ENCODE peak calls at places on chromosome 14, in six cellular contexts. D is esophagus muscularis mucosa, N is spleen, G is psoas muscle, E is right lobe of liver, S is thoracic aorta. A is an unnamed sample. For H3K4me1, the result is how much of the 10 kb centered on the place peaks cover.

GRCh38 chr14:58549358-58549757 is 88.4 kb upstream of the DACT1 start:
- DNase-seq in D (no peak), N (no peak), S (no peak), E (no peak), G (no peak), A (no peak)

GRCh38 chr14:89205137-89205740 is 211.8 kb downstream of the FOXN3 start:
- DNase-seq in G (no peak), E (no peak), D (no peak), N (no peak), S (no peak), A (no peak)

GRCh38 chr14:37082431-37082830 is 90.0 kb downstream of the SLC25A21 start:
- DNase-seq in S (no peak), N (no peak), D (no peak), G (no peak), E (no peak), A (no peak)

GRCh38 chr14:106694638-106695393 is 1168.4 kb downstream of the TMEM121 start:
- DNase-seq in N (peak), D (no peak), S (no peak), G (peak), E (no peak), A (peak)

GRCh38 chr14:51604078-51604477 is 47.6 kb upstream of the FRMD6 start:
- DNase-seq in S (no peak), N (no peak), E (no peak), G (no peak), D (no peak), A (no peak)

GRCh38 chr14:83287300-83287699 is 1753.6 kb upstream of the SEL1L start:
- DNase-seq in N (no peak), S (no peak), D (no peak), E (no peak), G (no peak), A (no peak)

GRCh38 chr14:78197088-78197487 is 26.9 kb downstream of the NRXN3 start:
- DNase-seq in D (no peak), S (no peak), E (no peak), N (no peak), G (no peak), A (no peak)

GRCh38 chr14:83294941-83295340 is 1761.3 kb upstream of the SEL1L start:
- DNase-seq in E (no peak), D (no peak), N (no peak), G (no peak), S (no peak), A (no peak)

GRCh38 chr14:69612014-69612758 is 790 bp downstream of the SUSD6 start:
- DNase-seq in G (peak), E (peak), D (no peak), N (peak), S (no peak), A (peak)

GRCh38 chr14:49173765-49174373 is 412.3 kb downstream of the RPS29 start:
- DNase-seq in G (no peak), E (peak), S (no peak), D (no peak), N (no peak), A (no peak)

GRCh38 chr14:94474581-94475031 is 1.4 kb downstream of the SERPINA9 start:
- DNase-seq in S (no peak), N (no peak), D (no peak), G (no peak), E (no peak), A (no peak)

GRCh38 chr14:101520621-101521305 is 40.5 kb upstream of the DIO3 start:
- DNase-seq in G (peak), S (peak), D (no peak), E (no peak), N (no peak), A (no peak)

GRCh38 chr14:92785601-92786426 is 8.3 kb upstream of the GOLGA5 start:
- DNase-seq in D (no peak), G (no peak), E (no peak), N (no peak), S (no peak), A (no peak)

GRCh38 chr14:50088117-50088515 is 28.3 kb downstream of the VCPKMT start:
- DNase-seq in G (no peak), S (no peak), D (no peak), N (no peak), E (no peak), A (no peak)

GRCh38 chr14:63544641-63545234 is 1.6 kb upstream of the PPP2R5E start:
- DNase-seq in N (no peak), G (no peak), E (no peak), S (no peak), D (no peak), A (no peak)

DNA sequence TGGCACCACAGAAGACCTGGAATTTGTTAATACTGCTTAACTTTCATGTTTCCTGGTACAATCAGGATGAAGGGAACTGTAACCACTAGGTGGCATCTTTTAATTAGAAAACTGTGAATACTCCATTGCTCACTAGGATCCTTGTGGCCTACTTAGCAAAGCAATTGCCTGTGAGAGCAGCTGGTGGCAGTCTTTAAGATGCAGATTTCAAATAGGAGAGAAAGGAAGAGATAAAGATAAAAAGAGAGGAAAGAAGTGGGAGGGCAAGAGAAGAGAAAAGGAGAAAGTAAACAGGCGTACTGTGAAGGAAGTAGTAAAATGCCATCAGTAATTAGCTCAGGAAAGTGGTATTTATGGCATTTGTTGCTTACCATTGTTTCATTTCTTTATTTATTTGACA is 114.5 kb downstream of the RAD51B start:
- DNase-seq in S (no peak), E (no peak), N (no peak), G (no peak), D (no peak), A (peak)
- H3K4me3 ChIP-seq in S (no peak), E (no peak), N (no peak), G (no peak), D (no peak), A (no peak)

DNA sequence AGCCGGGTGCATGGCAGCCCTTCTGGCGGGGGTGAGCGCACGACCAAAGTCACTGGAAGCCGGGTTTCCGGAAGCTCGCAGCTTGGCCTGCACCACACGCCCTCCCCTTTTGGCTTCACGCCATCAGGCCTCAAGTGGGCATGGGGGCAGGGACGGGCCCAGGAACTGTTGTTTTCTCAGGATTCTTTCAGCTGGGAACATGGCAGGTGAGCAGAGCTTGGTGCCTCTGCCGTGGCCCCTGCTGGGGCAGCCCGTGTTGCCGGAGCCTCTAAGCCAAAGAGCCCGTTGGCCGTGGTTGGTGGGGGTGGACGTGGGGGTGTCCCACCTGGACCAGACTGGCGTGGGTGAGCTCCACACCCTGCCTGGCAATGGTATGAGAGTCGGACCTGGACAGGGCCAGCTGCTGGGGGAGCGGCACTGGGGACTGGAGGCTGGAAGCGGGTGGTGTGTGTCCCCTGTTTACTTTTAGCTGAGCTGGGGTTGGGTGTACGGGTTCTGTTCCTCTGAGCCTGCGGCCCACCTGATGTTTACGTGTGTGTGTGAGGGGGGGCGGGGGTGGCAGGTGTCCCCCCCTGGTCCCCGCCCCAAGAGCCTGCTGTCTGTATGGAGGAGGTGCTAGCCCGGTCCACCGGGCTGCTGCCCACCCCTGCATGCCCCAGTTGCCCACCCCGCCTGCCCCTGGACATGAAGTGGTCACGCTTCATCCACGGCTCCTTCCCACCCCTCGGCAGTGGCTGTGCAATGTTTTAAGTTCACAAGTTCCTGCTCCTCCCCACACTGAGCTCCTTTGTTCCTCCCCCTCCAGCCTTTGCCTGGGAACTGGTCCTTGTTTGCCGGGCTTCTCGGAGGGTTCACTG is 28.7 kb upstream of the PLD4 start:
- DNase-seq in E (peak), N (peak), G (peak), D (no peak), S (no peak), A (no peak)
- H3K4me1 ChIP-seq in E (under half), N (under half), G (under half), D (under half), S (under half), A (under half)

GRCh38 chr14:102591944-102592772 is at the start of gene RCOR1:
- DNase-seq in G (peak), N (peak), E (peak), S (peak), D (peak), A (peak)

GRCh38 chr14:102590667-102591099 is 1.8 kb upstream of the RCOR1 start:
- DNase-seq in S (no peak), E (peak), N (peak), G (peak), D (no peak), A (no peak)

GRCh38 chr14:102592969-102593840 is 756 bp downstream of the RCOR1 start:
- DNase-seq in N (peak), G (peak), D (no peak), S (no peak), E (peak), A (peak)

GRCh38 chr14:102589761-102590290 is 2.6 kb upstream of the RCOR1 start:
- DNase-seq in D (no peak), E (no peak), S (no peak), N (peak), G (no peak), A (no peak)

DNA sequence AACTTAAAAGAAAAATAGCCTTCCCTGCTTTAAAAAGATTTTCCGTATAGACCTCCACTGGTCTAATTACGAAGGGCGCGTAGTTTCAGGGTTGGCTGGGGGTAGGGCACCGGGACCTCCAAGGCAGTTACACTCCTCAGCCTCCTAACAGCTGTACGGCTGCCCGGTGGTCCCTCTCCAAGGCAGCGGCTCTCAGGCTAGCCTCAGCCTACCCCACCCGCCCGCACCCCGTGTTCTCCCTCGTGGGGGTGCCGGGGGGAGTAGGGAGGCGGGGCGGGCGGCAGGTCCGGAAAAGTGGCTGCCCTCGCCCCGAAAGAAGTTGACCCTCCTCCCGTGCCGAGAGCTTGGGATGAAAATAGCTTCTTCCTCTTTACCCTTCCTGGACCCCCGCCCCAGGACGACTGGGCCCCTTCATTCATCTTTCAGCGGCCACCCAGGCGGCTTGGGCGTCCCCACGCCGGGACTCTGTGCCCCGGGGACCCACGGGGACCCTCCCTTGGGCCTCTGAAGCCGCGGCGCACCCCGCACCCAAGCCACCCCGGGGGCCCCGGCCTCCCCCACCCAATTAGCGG is 991 bp upstream of the RCOR1 start:
- DNase-seq in N (peak), S (no peak), E (peak), G (no peak), D (no peak), A (peak)
- H3K4me3 ChIP-seq in N (peak), S (peak), E (peak), G (peak), D (peak), A (peak)

GRCh38 chr14:95507174-95507573 is 9.3 kb downstream of the SYNE3 start:
- DNase-seq in N (peak), G (peak), E (peak), D (no peak), S (no peak), A (no peak)

GRCh38 chr14:95504135-95505029 is 12.1 kb downstream of the SYNE3 start:
- DNase-seq in E (no peak), N (peak), G (no peak), S (no peak), D (no peak), A (no peak)

GRCh38 chr14:95507701-95508103 is 8.7 kb downstream of the SYNE3 start:
- DNase-seq in D (no peak), S (no peak), N (peak), G (no peak), E (peak), A (no peak)

GRCh38 chr14:95503365-95504134 is 12.9 kb downstream of the SYNE3 start:
- DNase-seq in S (no peak), D (no peak), E (no peak), G (no peak), N (peak), A (no peak)

GRCh38 chr14:95505030-95505589 is 11.3 kb downstream of the SYNE3 start:
- DNase-seq in D (no peak), G (no peak), N (peak), E (no peak), S (no peak), A (no peak)
- H3K4me1 ChIP-seq in D (under half), G (under half), N (half or more), E (under half), S (half or more), A (half or more)

GRCh38 chr14:100103261-100104005 is 38.2 kb downstream of the EVL start:
- DNase-seq in E (no peak), G (no peak), S (no peak), D (no peak), N (no peak), A (no peak)
- H3K4me3 ChIP-seq in E (no peak), G (no peak), S (no peak), D (no peak), N (no peak), A (peak)

DNA sequence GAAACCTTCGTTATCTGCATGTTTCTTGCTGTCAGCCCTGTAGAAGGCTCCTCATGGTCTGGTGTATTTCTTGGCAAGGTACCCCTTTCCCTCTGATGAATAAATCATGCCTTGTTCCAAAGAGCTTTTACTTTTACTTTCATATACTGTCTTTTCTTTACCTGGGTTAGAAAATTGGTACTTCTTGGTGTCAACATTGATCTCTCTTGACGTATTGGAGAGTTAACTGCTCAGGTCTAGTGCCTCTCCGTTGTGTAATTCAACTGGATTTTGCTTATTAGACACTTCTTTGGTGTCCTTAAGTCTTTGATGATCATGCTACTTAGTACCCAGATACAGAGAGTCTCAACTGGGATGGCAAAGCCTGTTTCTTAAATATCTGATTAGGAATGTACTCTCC is 154.6 kb downstream of the PTCSC3 start:
- DNase-seq in E (no peak), N (no peak), S (no peak), D (no peak), G (no peak), A (no peak)
- H3K4me1 ChIP-seq in E (under half), N (under half), S (under half), D (under half), G (under half), A (under half)

GRCh38 chr14:76376001-76376404 is at the start of gene ESRRB:
- DNase-seq in N (no peak), E (no peak), G (no peak), S (no peak), D (no peak), A (no peak)

GRCh38 chr14:76376409-76376877 is 506 bp downstream of the ESRRB start:
- DNase-seq in E (no peak), N (no peak), S (no peak), D (no peak), G (no peak), A (no peak)

GRCh38 chr14:76375484-76375883 is 453 bp upstream of the ESRRB start:
- DNase-seq in E (no peak), N (no peak), S (no peak), G (no peak), D (no peak), A (no peak)

GRCh38 chr14:76377675-76378074 is 1.7 kb downstream of the ESRRB start:
- DNase-seq in S (no peak), E (no peak), N (no peak), G (no peak), D (no peak), A (no peak)

GRCh38 chr14:76376878-76377523 is 1.1 kb downstream of the ESRRB start:
- DNase-seq in D (no peak), N (no peak), E (no peak), S (no peak), G (no peak), A (no peak)
- H3K4me3 ChIP-seq in D (no peak), N (peak), E (peak), S (peak), G (peak), A (no peak)

GRCh38 chr14:68563256-68564131 is 229.4 kb downstream of the ZFP36L1 start:
- DNase-seq in S (no peak), G (no peak), E (peak), N (no peak), D (no peak), A (no peak)
- H3K4me1 ChIP-seq in S (half or more), G (under half), E (under half), N (under half), D (under half), A (under half)

GRCh38 chr14:23364604-23365352 is at the start of gene EFS:
- DNase-seq in G (no peak), S (no peak), N (peak), D (no peak), E (no peak), A (no peak)

GRCh38 chr14:23366163-23366921 is 1.4 kb upstream of the EFS start:
- DNase-seq in S (no peak), D (no peak), E (no peak), G (peak), N (peak), A (no peak)

GRCh38 chr14:23364164-23364571 is 804 bp downstream of the EFS start:
- DNase-seq in N (peak), D (no peak), S (no peak), G (no peak), E (no peak), A (no peak)

GRCh38 chr14:23362200-23362599 is 2.8 kb downstream of the EFS start:
- DNase-seq in S (no peak), E (no peak), N (peak), D (no peak), G (no peak), A (no peak)

DNA sequence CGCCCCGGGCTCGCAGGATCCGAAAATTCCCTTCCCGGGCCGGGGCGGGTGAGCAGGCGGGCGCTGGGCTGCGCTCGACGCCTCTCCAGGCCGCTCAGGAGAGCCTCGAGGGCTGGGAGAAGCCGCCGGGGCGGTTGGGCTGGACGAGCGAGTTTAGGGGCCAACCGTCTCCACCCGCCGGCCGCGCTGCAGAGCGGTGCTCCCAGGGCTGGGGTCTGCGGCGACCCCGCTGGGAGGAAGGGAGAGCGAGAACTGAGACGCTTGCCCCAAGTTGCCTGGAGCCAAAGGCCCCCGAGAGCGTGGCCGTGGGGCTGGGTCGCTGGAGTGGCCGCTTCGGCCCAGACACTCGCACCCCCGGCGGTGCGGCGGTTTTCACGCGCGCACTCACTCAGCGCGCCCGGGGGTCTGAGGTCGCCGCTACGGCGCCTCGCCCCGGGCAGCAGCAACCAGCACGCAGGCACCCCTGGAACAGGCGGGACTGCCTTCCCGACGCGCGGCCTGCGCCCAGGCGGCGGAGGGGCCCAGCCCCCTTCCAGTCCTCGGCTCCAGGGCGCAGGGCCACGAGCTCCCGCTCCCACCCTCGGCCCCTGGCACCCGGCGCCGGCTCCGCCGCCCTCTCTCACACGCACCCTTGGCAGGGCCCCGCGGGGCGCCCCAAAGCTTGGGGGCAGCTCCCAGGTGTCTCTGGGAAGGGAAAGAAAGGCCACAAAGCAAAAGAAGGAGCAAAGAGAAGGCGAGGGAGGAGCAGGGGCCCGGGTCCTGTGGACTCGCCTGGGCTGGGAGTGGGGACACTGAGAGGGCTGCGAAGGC is 586 bp upstream of the EFS start:
- DNase-seq in S (no peak), D (no peak), E (no peak), N (peak), G (no peak), A (no peak)
- H3K4me3 ChIP-seq in S (peak), D (peak), E (peak), N (peak), G (peak), A (no peak)

DNA sequence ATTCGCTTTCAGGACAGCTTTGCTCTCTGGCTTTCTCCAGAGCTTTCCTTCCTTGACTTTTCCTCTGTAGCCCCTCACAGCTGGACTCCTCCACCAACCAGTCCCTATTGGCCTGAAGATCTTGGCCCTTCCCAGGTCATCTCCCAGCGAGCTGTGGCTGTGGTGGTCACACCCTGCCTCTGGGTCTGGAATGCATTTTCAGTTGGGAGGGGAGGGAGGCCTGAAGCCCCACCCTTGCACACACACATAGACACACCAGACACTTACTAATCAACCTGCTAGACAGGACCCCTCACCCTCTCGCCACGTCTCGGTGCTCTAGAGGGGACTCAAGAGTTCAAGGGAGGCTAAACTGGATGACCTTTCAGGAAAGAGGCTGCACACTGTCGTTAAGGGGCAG is 13.9 kb downstream of the JDP2 start:
- DNase-seq in G (no peak), S (no peak), E (no peak), N (no peak), D (no peak), A (no peak)
- H3K4me1 ChIP-seq in G (half or more), S (under half), E (under half), N (half or more), D (half or more), A (under half)

A was measured in CD4-positive, CD25-positive, alpha-beta regulatory T cell.